ENCODE peak calls at places on chromosomes 7 and 10, in five cellular contexts. Z is H1, D is A549, L is K562, T is HepG2. Q is an unnamed sample. For H3K9me3, the result is how much of the 10 kb centered on the place peaks cover.

GRCh38 chr7:151803841-151804240 is 73.1 kb downstream of the PRKAG2 start:
- DNase-seq in Z (no peak), D (no peak), L (no peak), T (no peak), Q (no peak)

GRCh38 chr10:124681626-124682552 is 62.3 kb downstream of the FAM53B start:
- DNase-seq in Z (no peak), D (no peak), L (no peak), T (no peak), Q (no peak)

GRCh38 chr10:97210576-97210975 is 24.8 kb upstream of the SLIT1 start:
- DNase-seq in Z (peak), D (peak), L (peak), T (peak), Q (peak)

GRCh38 chr7:77393261-77393660 is 22.9 kb downstream of the GSAP start:
- DNase-seq in Z (no peak), D (no peak), L (no peak), T (no peak), Q (no peak)

GRCh38 chr7:69903410-69903809 is 305.1 kb downstream of the AUTS2 start:
- DNase-seq in Z (no peak), D (no peak), L (no peak), T (no peak), Q (no peak)

GRCh38 chr10:11210211-11210922 is 192.7 kb downstream of the CELF2 start:
- DNase-seq in Z (no peak), D (no peak), L (no peak), T (no peak), Q (peak)

GRCh38 chr10:119395287-119396007 is 147.1 kb downstream of the RGS10 start:
- DNase-seq in Z (no peak), D (no peak), L (no peak), T (no peak), Q (peak)

GRCh38 chr7:71303566-71303965 is 171.6 kb downstream of the GALNT17 start:
- DNase-seq in Z (no peak), D (no peak), L (no peak), T (no peak), Q (no peak)

GRCh38 chr10:113716109-113717010 is 35.1 kb upstream of the PLEKHS1 start:
- DNase-seq in Z (no peak), D (no peak), L (no peak), T (no peak), Q (no peak)
- TF ChIP-seq JUN in Z (no peak), D (no peak), L (no peak), T (no peak), Q (no peak)

GRCh38 chr7:157542669-157543021 is 205.8 kb downstream of the DNAJB6 start:
- DNase-seq in Z (no peak), D (no peak), L (no peak), T (no peak), Q (no peak)

GRCh38 chr7:157541796-157542668 is 205.2 kb downstream of the DNAJB6 start:
- DNase-seq in Z (no peak), D (no peak), L (no peak), T (no peak), Q (no peak)

GRCh38 chr7:157540606-157541294 is 203.9 kb downstream of the DNAJB6 start:
- DNase-seq in Z (no peak), D (no peak), L (no peak), T (no peak), Q (no peak)

GRCh38 chr7:157540020-157540419 is 203.2 kb downstream of the DNAJB6 start:
- DNase-seq in Z (no peak), D (no peak), L (no peak), T (no peak), Q (no peak)

DNA sequence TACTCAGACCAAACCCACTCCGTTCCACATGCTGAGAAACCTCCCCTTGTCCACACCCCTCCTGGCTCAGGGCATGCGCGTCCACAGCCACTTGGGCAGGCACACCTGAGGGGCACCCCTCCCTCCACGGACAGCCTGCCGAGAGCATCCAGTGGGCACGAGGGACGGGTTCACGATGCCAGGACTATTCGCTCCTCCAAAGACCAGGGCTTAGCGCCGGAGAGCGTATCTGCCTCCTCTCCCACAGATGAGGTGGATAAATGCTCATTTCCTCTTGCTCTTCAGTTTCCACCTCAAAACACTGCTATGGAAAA is 204.4 kb downstream of the DNAJB6 start:
- DNase-seq in Z (no peak), D (no peak), L (no peak), T (no peak), Q (no peak)
- H3K9me3 ChIP-seq in Z (under half), D (under half), L (under half), T (under half), Q (under half)

DNA sequence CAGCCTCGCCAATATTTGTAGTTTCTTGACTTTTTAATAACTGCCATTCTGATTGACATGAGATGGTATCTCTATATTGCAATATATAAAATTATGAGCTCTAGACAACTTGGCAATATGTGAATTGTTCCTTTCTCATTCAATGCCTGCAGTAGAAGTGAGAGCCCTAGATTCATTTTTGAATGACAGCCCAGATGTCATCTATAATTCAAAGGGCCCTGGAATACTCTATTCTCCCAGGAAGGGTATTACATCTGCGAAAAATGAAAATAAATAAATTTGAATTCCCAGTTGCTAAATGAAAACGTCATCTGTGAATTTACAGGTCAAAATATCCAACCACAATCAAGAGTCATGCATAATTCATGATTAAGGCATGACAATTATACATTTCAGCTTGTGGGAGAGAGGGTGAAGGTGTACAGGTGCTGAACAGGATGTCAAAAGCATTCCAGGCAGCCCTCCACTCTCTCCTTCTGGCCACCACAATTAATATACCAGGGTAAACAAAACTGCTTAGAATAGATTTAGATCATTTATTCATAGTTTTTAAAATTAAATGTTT is 1147.3 kb downstream of the XPNPEP1 start:
- DNase-seq in Z (no peak), D (no peak), L (no peak), T (no peak), Q (no peak)
- TF ChIP-seq JUN in Z (no peak), D (no peak), L (no peak), T (no peak), Q (no peak)

GRCh38 chr7:157603716-157604115 is 266.9 kb downstream of the DNAJB6 start:
- DNase-seq in Z (no peak), D (no peak), L (no peak), T (no peak), Q (no peak)
- H3K9me3 ChIP-seq in Z (under half), D (under half), L (under half), T (under half), Q (under half)